ENCODE peak calls at places on chromosomes 16 and 17, in five cellular contexts. One of them, this sample, is unnamed.

GRCh38 chr16:28207425-28207824 is 4.3 kb downstream of the XPO6 start:
- DNase-seq in ELR: no peak
- DNase-seq in non-pigmented ciliary epithelial cell: no peak
- DNase-seq in activated T-cell treated with anti-CD3 and anti-CD28 coated beads for 1 hour: no peak
- DNase-seq in uterus: no peak
- DNase-seq in this sample: no peak

GRCh38 chr16:15477802-15478201 is 43.4 kb downstream of the BMERB1 start:
- DNase-seq in ELR: no peak
- DNase-seq in non-pigmented ciliary epithelial cell: no peak
- DNase-seq in activated T-cell treated with anti-CD3 and anti-CD28 coated beads for 1 hour: no peak
- DNase-seq in uterus: no peak
- DNase-seq in this sample: no peak

GRCh38 chr16:66058181-66058580 is 308.3 kb upstream of the CDH5 start:
- DNase-seq in ELR: no peak
- DNase-seq in non-pigmented ciliary epithelial cell: no peak
- DNase-seq in activated T-cell treated with anti-CD3 and anti-CD28 coated beads for 1 hour: no peak
- DNase-seq in uterus: no peak
- DNase-seq in this sample: no peak

GRCh38 chr17:14557482-14557881 is 256.6 kb downstream of the HS3ST3B1 start:
- DNase-seq in ELR: no peak
- DNase-seq in non-pigmented ciliary epithelial cell: no peak
- DNase-seq in activated T-cell treated with anti-CD3 and anti-CD28 coated beads for 1 hour: no peak
- DNase-seq in uterus: no peak
- DNase-seq in this sample: no peak

GRCh38 chr16:8623634-8624033 is 2.1 kb downstream of the METTL22 start:
- DNase-seq in ELR: peak
- DNase-seq in non-pigmented ciliary epithelial cell: no peak
- DNase-seq in activated T-cell treated with anti-CD3 and anti-CD28 coated beads for 1 hour: no peak
- DNase-seq in uterus: no peak
- DNase-seq in this sample: no peak

GRCh38 chr16:56684926-56685590 is 2.8 kb downstream of the MT1X start:
- DNase-seq in ELR: no peak
- DNase-seq in non-pigmented ciliary epithelial cell: no peak
- DNase-seq in activated T-cell treated with anti-CD3 and anti-CD28 coated beads for 1 hour: no peak
- DNase-seq in uterus: no peak
- DNase-seq in this sample: no peak

GRCh38 chr17:80782536-80783427 is 208.9 kb upstream of the CHMP6 start:
- DNase-seq in ELR: peak
- DNase-seq in non-pigmented ciliary epithelial cell: no peak
- DNase-seq in activated T-cell treated with anti-CD3 and anti-CD28 coated beads for 1 hour: no peak
- DNase-seq in uterus: no peak
- DNase-seq in this sample: no peak

GRCh38 chr17:60851181-60851580 is 173.5 kb downstream of the BCAS3 start:
- DNase-seq in ELR: no peak
- DNase-seq in non-pigmented ciliary epithelial cell: no peak
- DNase-seq in activated T-cell treated with anti-CD3 and anti-CD28 coated beads for 1 hour: no peak
- DNase-seq in uterus: no peak
- DNase-seq in this sample: no peak

GRCh38 chr17:3526971-3527370 is 30.6 kb downstream of the TRPV3 start:
- DNase-seq in ELR: no peak
- DNase-seq in non-pigmented ciliary epithelial cell: no peak
- DNase-seq in activated T-cell treated with anti-CD3 and anti-CD28 coated beads for 1 hour: no peak
- DNase-seq in uterus: no peak
- DNase-seq in this sample: no peak

GRCh38 chr17:81373536-81374160 is 21.6 kb upstream of the BAHCC1 start:
- DNase-seq in ELR: no peak
- DNase-seq in non-pigmented ciliary epithelial cell: no peak
- DNase-seq in activated T-cell treated with anti-CD3 and anti-CD28 coated beads for 1 hour: no peak
- DNase-seq in uterus: no peak
- DNase-seq in this sample: no peak

GRCh38 chr17:6981426-6981825 is 14.4 kb upstream of the ALOX12 start:
- DNase-seq in ELR: no peak
- DNase-seq in non-pigmented ciliary epithelial cell: no peak
- DNase-seq in activated T-cell treated with anti-CD3 and anti-CD28 coated beads for 1 hour: no peak
- DNase-seq in uterus: no peak
- DNase-seq in this sample: no peak

GRCh38 chr17:4711671-4712111 is 1.3 kb downstream of the ARRB2 start:
- DNase-seq in ELR: no peak
- DNase-seq in non-pigmented ciliary epithelial cell: no peak
- DNase-seq in activated T-cell treated with anti-CD3 and anti-CD28 coated beads for 1 hour: no peak
- DNase-seq in uterus: no peak
- DNase-seq in this sample: no peak

GRCh38 chr17:2384439-2385127 is 16.3 kb downstream of the MNT start:
- DNase-seq in ELR: no peak
- DNase-seq in non-pigmented ciliary epithelial cell: no peak
- DNase-seq in activated T-cell treated with anti-CD3 and anti-CD28 coated beads for 1 hour: no peak
- DNase-seq in uterus: no peak
- DNase-seq in this sample: no peak

GRCh38 chr17:63490321-63490720 is 13.5 kb downstream of the ACE start:
- DNase-seq in ELR: no peak
- DNase-seq in non-pigmented ciliary epithelial cell: no peak
- DNase-seq in activated T-cell treated with anti-CD3 and anti-CD28 coated beads for 1 hour: no peak
- DNase-seq in uterus: no peak
- DNase-seq in this sample: no peak

GRCh38 chr16:4840984-4841383 is 6.1 kb downstream of the GLYR1 start:
- DNase-seq in ELR: no peak
- DNase-seq in non-pigmented ciliary epithelial cell: no peak
- DNase-seq in activated T-cell treated with anti-CD3 and anti-CD28 coated beads for 1 hour: no peak
- DNase-seq in uterus: no peak
- DNase-seq in this sample: no peak

GRCh38 chr17:75876190-75876937 is 2.0 kb downstream of the TRIM47 start:
- DNase-seq in ELR: no peak
- DNase-seq in non-pigmented ciliary epithelial cell: no peak
- DNase-seq in activated T-cell treated with anti-CD3 and anti-CD28 coated beads for 1 hour: peak
- DNase-seq in uterus: peak
- DNase-seq in this sample: no peak

GRCh38 chr17:44333371-44333770 is 8.7 kb upstream of the SLC25A39 start:
- DNase-seq in ELR: no peak
- DNase-seq in non-pigmented ciliary epithelial cell: no peak
- DNase-seq in activated T-cell treated with anti-CD3 and anti-CD28 coated beads for 1 hour: no peak
- DNase-seq in uterus: no peak
- DNase-seq in this sample: no peak

GRCh38 chr17:67854378-67854777 is 29.1 kb downstream of the BPTF start:
- DNase-seq in ELR: no peak
- DNase-seq in non-pigmented ciliary epithelial cell: no peak
- DNase-seq in activated T-cell treated with anti-CD3 and anti-CD28 coated beads for 1 hour: no peak
- DNase-seq in uterus: no peak
- DNase-seq in this sample: no peak

GRCh38 chr16:2022723-2023097 is 3.1 kb downstream of the NPW start:
- DNase-seq in ELR: peak
- DNase-seq in non-pigmented ciliary epithelial cell: no peak
- DNase-seq in activated T-cell treated with anti-CD3 and anti-CD28 coated beads for 1 hour: peak
- DNase-seq in uterus: no peak
- DNase-seq in this sample: no peak

GRCh38 chr17:45270828-45271418 is 9.0 kb upstream of the SPATA32 start:
- DNase-seq in ELR: peak
- DNase-seq in non-pigmented ciliary epithelial cell: no peak
- DNase-seq in activated T-cell treated with anti-CD3 and anti-CD28 coated beads for 1 hour: peak
- DNase-seq in uterus: no peak
- DNase-seq in this sample: no peak

GRCh38 chr17:34413443-34414076 is 50.5 kb upstream of the CCL1 start:
- DNase-seq in ELR: no peak
- DNase-seq in non-pigmented ciliary epithelial cell: no peak
- DNase-seq in activated T-cell treated with anti-CD3 and anti-CD28 coated beads for 1 hour: no peak
- DNase-seq in uterus: no peak
- DNase-seq in this sample: no peak

GRCh38 chr17:72719206-72719581 is 373.3 kb downstream of the SLC39A11 start:
- DNase-seq in ELR: no peak
- DNase-seq in non-pigmented ciliary epithelial cell: no peak
- DNase-seq in activated T-cell treated with anti-CD3 and anti-CD28 coated beads for 1 hour: no peak
- DNase-seq in uterus: no peak
- DNase-seq in this sample: no peak

GRCh38 chr16:27237229-27238015 is 31.1 kb downstream of the NSMCE1 start:
- DNase-seq in ELR: no peak
- DNase-seq in non-pigmented ciliary epithelial cell: no peak
- DNase-seq in activated T-cell treated with anti-CD3 and anti-CD28 coated beads for 1 hour: peak
- DNase-seq in uterus: peak
- DNase-seq in this sample: no peak

GRCh38 chr17:50661795-50662391 is 27.2 kb downstream of the ABCC3 start:
- DNase-seq in ELR: peak
- DNase-seq in non-pigmented ciliary epithelial cell: peak
- DNase-seq in activated T-cell treated with anti-CD3 and anti-CD28 coated beads for 1 hour: no peak
- DNase-seq in uterus: peak
- DNase-seq in this sample: peak

GRCh38 chr17:76529643-76530488 is 7.6 kb downstream of the CYGB start:
- DNase-seq in ELR: peak
- DNase-seq in non-pigmented ciliary epithelial cell: no peak
- DNase-seq in activated T-cell treated with anti-CD3 and anti-CD28 coated beads for 1 hour: no peak
- DNase-seq in uterus: peak
- DNase-seq in this sample: no peak

GRCh38 chr17:17661834-17662233 is 19.4 kb upstream of the RAI1 start:
- DNase-seq in ELR: no peak
- DNase-seq in non-pigmented ciliary epithelial cell: no peak
- DNase-seq in activated T-cell treated with anti-CD3 and anti-CD28 coated beads for 1 hour: no peak
- DNase-seq in uterus: no peak
- DNase-seq in this sample: no peak

GRCh38 chr16:78504391-78504945 is 405.0 kb downstream of the WWOX start:
- DNase-seq in ELR: no peak
- DNase-seq in non-pigmented ciliary epithelial cell: no peak
- DNase-seq in activated T-cell treated with anti-CD3 and anti-CD28 coated beads for 1 hour: no peak
- DNase-seq in uterus: peak
- DNase-seq in this sample: no peak

GRCh38 chr16:89071686-89072182 is 21.9 kb upstream of the ACSF3 start:
- DNase-seq in ELR: no peak
- DNase-seq in non-pigmented ciliary epithelial cell: no peak
- DNase-seq in activated T-cell treated with anti-CD3 and anti-CD28 coated beads for 1 hour: no peak
- DNase-seq in uterus: no peak
- DNase-seq in this sample: no peak

GRCh38 chr17:39235555-39236221 is 9.9 kb upstream of the STAC2 start:
- DNase-seq in ELR: peak
- DNase-seq in non-pigmented ciliary epithelial cell: no peak
- DNase-seq in activated T-cell treated with anti-CD3 and anti-CD28 coated beads for 1 hour: no peak
- DNase-seq in uterus: no peak
- DNase-seq in this sample: peak

GRCh38 chr17:39276113-39276512 is 50.4 kb upstream of the STAC2 start:
- DNase-seq in ELR: no peak
- DNase-seq in non-pigmented ciliary epithelial cell: no peak
- DNase-seq in activated T-cell treated with anti-CD3 and anti-CD28 coated beads for 1 hour: no peak
- DNase-seq in uterus: no peak
- DNase-seq in this sample: no peak

GRCh38 chr17:36632916-36633846 is 31.8 kb downstream of the MRM1 start:
- DNase-seq in ELR: no peak
- DNase-seq in non-pigmented ciliary epithelial cell: no peak
- DNase-seq in activated T-cell treated with anti-CD3 and anti-CD28 coated beads for 1 hour: no peak
- DNase-seq in uterus: no peak
- DNase-seq in this sample: no peak

GRCh38 chr17:27551701-27552466 is 79.1 kb upstream of the LGALS9 start:
- DNase-seq in ELR: peak
- DNase-seq in non-pigmented ciliary epithelial cell: no peak
- DNase-seq in activated T-cell treated with anti-CD3 and anti-CD28 coated beads for 1 hour: no peak
- DNase-seq in uterus: no peak
- DNase-seq in this sample: no peak

GRCh38 chr17:77693776-77694175 is 264.7 kb upstream of the TNRC6C start:
- DNase-seq in ELR: no peak
- DNase-seq in non-pigmented ciliary epithelial cell: no peak
- DNase-seq in activated T-cell treated with anti-CD3 and anti-CD28 coated beads for 1 hour: no peak
- DNase-seq in uterus: no peak
- DNase-seq in this sample: no peak

GRCh38 chr16:81817296-81817695 is 38.2 kb downstream of the PLCG2 start:
- DNase-seq in ELR: no peak
- DNase-seq in non-pigmented ciliary epithelial cell: no peak
- DNase-seq in activated T-cell treated with anti-CD3 and anti-CD28 coated beads for 1 hour: no peak
- DNase-seq in uterus: no peak
- DNase-seq in this sample: no peak

GRCh38 chr16:11391576-11391975 is 46.3 kb downstream of the RMI2 start:
- DNase-seq in ELR: no peak
- DNase-seq in non-pigmented ciliary epithelial cell: no peak
- DNase-seq in activated T-cell treated with anti-CD3 and anti-CD28 coated beads for 1 hour: no peak
- DNase-seq in uterus: no peak
- DNase-seq in this sample: no peak

GRCh38 chr17:50055426-50056216 is at the start of gene ITGA3:
- DNase-seq in ELR: peak
- DNase-seq in non-pigmented ciliary epithelial cell: no peak
- DNase-seq in activated T-cell treated with anti-CD3 and anti-CD28 coated beads for 1 hour: peak
- DNase-seq in uterus: peak
- DNase-seq in this sample: peak

GRCh38 chr16:88533381-88533831 is 36.8 kb upstream of the ZC3H18 start:
- DNase-seq in ELR: peak
- DNase-seq in non-pigmented ciliary epithelial cell: no peak
- DNase-seq in activated T-cell treated with anti-CD3 and anti-CD28 coated beads for 1 hour: no peak
- DNase-seq in uterus: no peak
- DNase-seq in this sample: no peak

This sample was measured in epithelial cell of prostate.